ENCODE peak calls at places on chromosomes 6 and 20, in four cellular contexts. M is brain microvascular endothelial cell, Y is foreskin keratinocyte, G is left ventricle myocardium inferior. T is an unnamed sample.

GRCh38 chr6:82954937-82955577 is 110.6 kb downstream of the UBE3D start:
- DNase-seq in M (peak), Y (peak), G (no peak), T (no peak)

GRCh38 chr20:44914924-44915323 is 5.1 kb downstream of the PABPC1L start:
- DNase-seq in M (no peak), Y (no peak), G (no peak), T (no peak)

GRCh38 chr6:142275146-142276006 is 26.4 kb upstream of the ADGRG6 start:
- DNase-seq in M (no peak), Y (peak), G (no peak), T (no peak)

GRCh38 chr20:1423625-1424106 is 30.8 kb upstream of the FKBP1A start:
- DNase-seq in M (peak), Y (peak), G (no peak), T (peak)

GRCh38 chr6:55445648-55446204 is 118.5 kb downstream of the GFRAL start:
- DNase-seq in M (peak), Y (peak), G (no peak), T (peak)

GRCh38 chr6:170037541-170038250 is 253.2 kb downstream of the DLL1 start:
- DNase-seq in M (no peak), Y (no peak), G (no peak), T (no peak)

GRCh38 chr6:91299544-91300491 is 712.9 kb upstream of the MAP3K7 start:
- DNase-seq in M (peak), Y (no peak), G (peak), T (no peak)

GRCh38 chr20:15359056-15359455 is 1021.6 kb upstream of the FLRT3 start:
- DNase-seq in M (no peak), Y (peak), G (no peak), T (no peak)

GRCh38 chr6:129678463-129678862 is 31.5 kb downstream of the ARHGAP18 start:
- DNase-seq in M (no peak), Y (peak), G (no peak), T (no peak)

GRCh38 chr20:16257813-16258430 is 315.3 kb downstream of the KIF16B start:
- DNase-seq in M (no peak), Y (no peak), G (no peak), T (no peak)

GRCh38 chr20:49666906-49667305 is 46.8 kb downstream of the B4GALT5 start:
- DNase-seq in M (no peak), Y (no peak), G (no peak), T (no peak)

DNA sequence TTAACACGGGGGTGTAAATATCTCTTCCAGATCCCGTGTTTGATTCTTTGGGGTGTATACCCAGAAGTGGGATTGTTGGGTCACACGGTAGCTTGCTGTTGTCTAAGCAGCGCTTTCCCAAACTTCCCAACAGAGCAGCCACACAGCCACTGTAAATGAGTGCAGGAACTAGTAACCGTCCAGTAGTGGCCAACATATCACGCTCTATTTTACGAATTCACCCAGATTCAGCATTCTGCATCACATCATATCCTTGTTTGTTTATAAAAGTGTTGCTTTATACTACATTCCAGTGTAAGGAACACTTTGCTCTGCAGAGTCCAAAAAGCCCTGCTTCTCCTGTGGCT is 216.1 kb upstream of the ECI2 start:
- DNase-seq in M (no peak), Y (no peak), G (no peak), T (no peak)
- TF ChIP-seq CTCF in M (no peak), Y (no peak), G (no peak), T (no peak)

DNA sequence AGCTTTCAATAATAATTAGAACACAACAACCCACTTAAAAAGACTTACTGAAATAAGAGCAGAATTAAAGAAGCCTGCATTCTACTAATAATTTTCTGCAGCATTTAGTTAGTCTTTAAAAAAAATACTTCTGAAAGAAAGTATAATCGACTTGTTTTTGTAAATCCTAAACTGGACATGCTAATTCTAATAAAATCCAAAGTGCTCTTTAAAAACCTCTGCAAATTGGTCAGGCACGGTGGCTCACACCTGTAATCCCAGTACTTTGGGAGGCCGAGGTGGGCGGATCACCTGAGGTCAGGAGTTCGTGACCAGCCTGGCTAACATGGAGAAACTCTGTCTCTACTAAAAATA is 57.5 kb upstream of the ARMH2 start:
- DNase-seq in M (no peak), Y (no peak), G (no peak), T (no peak)
- TF ChIP-seq CTCF in M (no peak), Y (no peak), G (peak), T (peak)

DNA sequence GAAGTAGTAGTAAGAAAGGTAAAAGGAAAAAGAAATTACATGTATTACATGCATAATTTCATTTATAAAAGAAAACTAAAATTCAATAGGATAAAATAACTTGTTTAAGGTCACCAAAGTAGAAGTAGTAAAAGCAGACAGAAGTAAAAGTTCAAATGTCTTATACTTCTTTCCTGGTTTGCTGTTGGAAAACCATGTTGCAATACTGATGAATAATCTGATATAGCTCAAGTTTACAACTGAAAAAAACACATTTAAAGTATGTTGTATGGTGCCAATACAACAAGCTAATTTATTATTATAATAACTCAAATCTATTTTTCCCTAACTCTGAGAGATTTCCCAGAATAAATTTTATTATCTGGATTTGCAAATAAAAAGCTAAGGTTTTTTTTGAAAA is 78.3 kb downstream of the PHIP start:
- DNase-seq in M (no peak), Y (no peak), G (no peak), T (no peak)
- TF ChIP-seq CTCF in M (no peak), Y (no peak), G (no peak), T (no peak)

GRCh38 chr6:145733207-145733606 is 2.1 kb downstream of the EPM2A start:
- DNase-seq in M (no peak), Y (no peak), G (no peak), T (no peak)
- TF ChIP-seq CTCF in M (no peak), Y (peak), G (no peak), T (no peak)

DNA sequence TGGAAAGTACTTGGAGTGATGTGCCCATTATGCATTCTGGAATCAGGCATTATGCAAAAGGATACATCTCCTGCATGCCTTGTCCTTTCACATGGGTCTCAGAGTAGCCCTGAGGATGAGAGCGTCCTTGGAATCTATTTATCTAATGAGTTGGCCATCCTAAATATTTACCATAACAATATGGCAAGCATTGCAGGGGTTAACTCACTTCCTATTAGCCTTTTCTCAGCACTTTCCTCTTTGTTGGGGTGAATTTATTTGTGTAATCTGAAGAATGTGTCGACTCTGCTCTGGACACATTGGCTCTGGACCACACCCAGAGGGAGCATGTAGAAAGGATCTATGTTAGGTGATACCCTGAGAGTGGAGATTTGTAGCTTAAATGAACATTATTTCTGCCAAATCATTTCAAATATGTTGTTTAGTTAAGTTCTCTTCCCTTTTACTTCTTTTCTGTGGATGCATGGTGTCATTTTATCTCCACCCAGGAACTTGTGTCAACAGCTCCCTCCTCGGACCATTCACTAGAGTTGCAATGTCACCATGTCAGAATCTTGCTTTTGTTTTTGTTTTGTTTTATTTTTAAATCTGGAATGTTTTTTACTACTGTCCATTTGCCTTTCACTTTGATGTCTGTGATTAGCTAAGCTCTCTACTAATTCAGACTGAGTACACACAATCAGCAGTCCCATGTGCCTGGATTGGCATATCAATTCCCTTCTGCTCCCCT is 757.0 kb upstream of the MMS22L start:
- DNase-seq in M (no peak), Y (peak), G (no peak), T (no peak)
- TF ChIP-seq CTCF in M (peak), Y (peak), G (peak), T (no peak)

DNA sequence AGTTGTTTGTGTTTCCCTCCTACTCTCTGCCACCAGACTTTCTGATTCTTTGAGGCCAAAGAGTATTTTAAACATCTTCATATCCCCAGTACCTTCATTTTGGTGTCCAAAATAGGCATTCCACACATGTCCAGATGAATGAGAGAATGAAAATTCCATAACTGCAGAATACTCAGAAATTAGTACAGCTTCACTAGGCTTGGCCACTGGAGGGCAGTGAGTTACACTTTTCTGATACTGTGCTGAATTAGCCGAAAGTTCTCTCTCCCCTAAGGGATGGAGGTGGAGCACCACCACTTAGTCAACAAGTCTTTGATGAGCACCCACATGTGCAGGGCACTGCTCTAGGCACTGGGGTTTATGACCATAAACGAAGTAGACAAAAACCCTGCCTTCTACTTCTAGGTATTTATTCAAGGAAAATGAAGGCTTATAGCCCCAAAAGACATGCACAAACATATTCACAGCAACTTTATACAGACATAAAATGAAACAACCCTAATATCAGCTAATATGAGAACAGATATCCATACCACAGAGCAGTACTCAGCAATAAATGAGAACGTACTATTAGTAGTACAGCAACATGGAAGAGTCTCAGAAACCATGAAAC is 46.1 kb upstream of the TMEM217 start:
- DNase-seq in M (peak), Y (peak), G (no peak), T (peak)
- TF ChIP-seq CTCF in M (peak), Y (peak), G (peak), T (peak)

GRCh38 chr6:107655245-107655644 is 165.3 kb downstream of the SOBP start:
- DNase-seq in M (no peak), Y (no peak), G (no peak), T (no peak)
- TF ChIP-seq CTCF in M (peak), Y (peak), G (peak), T (peak)

DNA sequence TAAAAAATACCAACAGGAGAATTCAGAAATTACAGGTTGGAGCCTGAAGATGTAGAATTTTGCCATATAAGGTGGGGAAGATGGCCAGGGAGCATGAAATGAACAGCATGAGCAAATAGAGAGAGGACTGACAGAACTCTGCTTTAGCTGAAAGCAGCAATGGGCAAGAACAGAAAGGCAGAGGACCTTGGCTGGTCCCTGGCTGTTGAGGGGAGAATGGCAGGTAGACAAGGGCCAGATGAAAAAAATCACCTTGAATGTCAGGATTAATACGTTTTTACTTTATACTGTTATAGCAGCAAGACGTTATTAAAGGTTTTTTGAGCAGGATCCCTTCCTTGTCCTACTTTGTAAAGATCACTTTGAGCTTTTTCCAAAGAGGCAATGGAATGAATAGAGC is 991 bp downstream of the PPIL1 start:
- DNase-seq in M (no peak), Y (no peak), G (no peak), T (no peak)
- TF ChIP-seq CTCF in M (peak), Y (peak), G (no peak), T (no peak)

GRCh38 chr6:37653933-37654565 is 43.6 kb downstream of the MDGA1 start:
- DNase-seq in M (peak), Y (peak), G (no peak), T (peak)
- TF ChIP-seq CTCF in M (peak), Y (peak), G (peak), T (peak)

T was measured in nephron progenitor cell.